ENCODE peak calls at places on chromosomes 6 and 20, in five cellular contexts. R is IMR-90, T is GM12878, V is HepG2, F is SK-N-SH. G is an unnamed sample.

GRCh38 chr20:6122873-6123649 is at the start of gene FERMT1:
- DNase-seq in R (peak; percentile 54), T (no peak), V (peak; percentile 84), F (peak; percentile 82), G (peak; percentile 89)

GRCh38 chr6:116096979-116097816 is 3.5 kb upstream of the NT5DC1 start:
- DNase-seq in R (peak; percentile 44), T (no peak), V (no peak), F (peak; percentile 16), G (no peak)

GRCh38 chr20:59040682-59041081 is 1.9 kb downstream of the PRELID3B start:
- DNase-seq in R (no peak), T (no peak), V (no peak), F (no peak), G (no peak)

GRCh38 chr6:5181494-5182287 is 79.1 kb downstream of the LYRM4 start:
- DNase-seq in R (no peak), T (no peak), V (no peak), F (no peak), G (peak; percentile 28)

GRCh38 chr6:26514984-26515383 is 14.9 kb downstream of the BTN1A1 start:
- DNase-seq in R (peak; percentile 73), T (no peak), V (peak; percentile 92), F (no peak), G (no peak)

GRCh38 chr6:52407467-52407866 is 12.7 kb upstream of the EFHC1 start:
- DNase-seq in R (peak; percentile 61), T (no peak), V (peak; percentile 68), F (peak; percentile 65), G (peak; percentile 48)

GRCh38 chr6:46118836-46119235 is 11.0 kb upstream of the ENPP4 start:
- DNase-seq in R (no peak), T (no peak), V (no peak), F (no peak), G (no peak)

GRCh38 chr6:26179675-26180074 is 92.4 kb downstream of the HFE start:
- DNase-seq in R (no peak), T (no peak), V (no peak), F (no peak), G (no peak)

GRCh38 chr20:36629719-36630340 is 16.2 kb downstream of the SLA2 start:
- DNase-seq in R (no peak), T (no peak), V (no peak), F (no peak), G (no peak)

GRCh38 chr6:166202321-166202733 is 34.7 kb upstream of the TBXT start:
- DNase-seq in R (no peak), T (peak; percentile 51), V (no peak), F (no peak), G (no peak)

GRCh38 chr6:143151381-143151780 is 90.7 kb downstream of the AIG1 start:
- DNase-seq in R (no peak), T (no peak), V (no peak), F (no peak), G (no peak)

GRCh38 chr20:50813101-50813643 is 18.3 kb downstream of the BCAS4 start:
- DNase-seq in R (no peak), T (no peak), V (no peak), F (no peak), G (no peak)

GRCh38 chr6:10759884-10760329 is 12.3 kb downstream of the TMEM14B start:
- DNase-seq in R (peak; percentile 89), T (no peak), V (no peak), F (no peak), G (peak; percentile 71)

GRCh38 chr20:49286689-49287551 is 9.1 kb upstream of the ZNFX1 start:
- DNase-seq in R (peak; percentile 36), T (no peak), V (peak; percentile 79), F (no peak), G (no peak)

GRCh38 chr6:53811082-53811481 is 16.3 kb downstream of the LRRC1 start:
- DNase-seq in R (no peak), T (peak; percentile 34), V (peak; percentile 51), F (no peak), G (no peak)

GRCh38 chr6:157548635-157549467 is 167.9 kb downstream of the ZDHHC14 start:
- DNase-seq in R (no peak), T (no peak), V (no peak), F (no peak), G (no peak)

GRCh38 chr20:63706027-63706695 is 1.6 kb downstream of the ARFRP1 start:
- DNase-seq in R (no peak), T (no peak), V (no peak), F (no peak), G (no peak)

GRCh38 chr6:25670793-25671513 is 18.9 kb downstream of the SCGN start:
- DNase-seq in R (no peak), T (no peak), V (no peak), F (no peak), G (peak; percentile 6)

GRCh38 chr6:37139223-37139962 is 30.6 kb upstream of the PIM1 start:
- DNase-seq in R (no peak), T (no peak), V (no peak), F (no peak), G (no peak)

GRCh38 chr6:118736351-118736750 is 85.0 kb upstream of the CEP85L start:
- DNase-seq in R (no peak), T (no peak), V (no peak), F (no peak), G (no peak)

GRCh38 chr6:1027795-1028569 is 283.9 kb upstream of the FOXQ1 start:
- DNase-seq in R (no peak), T (no peak), V (no peak), F (no peak), G (no peak)

GRCh38 chr20:51228763-51229162 is 205.9 kb upstream of the KCNG1 start:
- DNase-seq in R (no peak), T (no peak), V (no peak), F (no peak), G (no peak)

GRCh38 chr6:38753707-38754106 is 38.6 kb downstream of the DNAH8 start:
- DNase-seq in R (no peak), T (no peak), V (no peak), F (no peak), G (no peak)

GRCh38 chr6:164693934-164694333 is 615.5 kb downstream of the C6orf118 start:
- DNase-seq in R (no peak), T (no peak), V (no peak), F (no peak), G (no peak)

DNA sequence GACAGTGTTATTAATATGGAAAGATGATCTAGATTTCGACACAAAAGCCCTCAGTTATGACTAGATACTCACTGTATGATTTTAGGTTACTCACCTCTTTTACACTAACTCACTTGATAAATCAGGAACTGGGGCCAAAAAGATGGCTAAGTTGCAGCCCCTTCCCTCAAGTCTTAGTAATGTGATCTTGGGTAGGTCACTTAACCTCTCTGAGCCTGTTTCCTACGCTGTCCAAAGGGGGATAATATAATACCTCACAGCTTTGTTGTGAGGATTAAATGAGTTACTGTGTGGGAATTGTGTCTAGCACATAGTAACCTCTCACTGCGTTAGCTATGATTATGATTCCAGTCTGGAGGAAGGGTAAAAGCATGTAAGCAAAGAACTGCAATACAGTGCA is 1.3 kb downstream of the TTI1 start:
- DNase-seq in R (no peak), T (no peak), V (no peak), F (no peak), G (no peak)
- TF ChIP-seq SMC3 in R (no peak), T (no peak), V (no peak), F (no peak), G (no peak)

GRCh38 chr6:168001037-168001348 is 3.5 kb downstream of the KIF25 start:
- DNase-seq in R (no peak), T (no peak), V (no peak), F (no peak), G (no peak)

GRCh38 chr6:167997642-167998041 is at the start of gene KIF25:
- DNase-seq in R (no peak), T (no peak), V (no peak), F (no peak), G (no peak)

GRCh38 chr6:168002812-168003211 is 5.3 kb downstream of the KIF25 start:
- DNase-seq in R (no peak), T (no peak), V (no peak), F (no peak), G (no peak)

GRCh38 chr6:167998206-167998605 is 735 bp downstream of the KIF25 start:
- DNase-seq in R (no peak), T (no peak), V (no peak), F (no peak), G (no peak)

DNA sequence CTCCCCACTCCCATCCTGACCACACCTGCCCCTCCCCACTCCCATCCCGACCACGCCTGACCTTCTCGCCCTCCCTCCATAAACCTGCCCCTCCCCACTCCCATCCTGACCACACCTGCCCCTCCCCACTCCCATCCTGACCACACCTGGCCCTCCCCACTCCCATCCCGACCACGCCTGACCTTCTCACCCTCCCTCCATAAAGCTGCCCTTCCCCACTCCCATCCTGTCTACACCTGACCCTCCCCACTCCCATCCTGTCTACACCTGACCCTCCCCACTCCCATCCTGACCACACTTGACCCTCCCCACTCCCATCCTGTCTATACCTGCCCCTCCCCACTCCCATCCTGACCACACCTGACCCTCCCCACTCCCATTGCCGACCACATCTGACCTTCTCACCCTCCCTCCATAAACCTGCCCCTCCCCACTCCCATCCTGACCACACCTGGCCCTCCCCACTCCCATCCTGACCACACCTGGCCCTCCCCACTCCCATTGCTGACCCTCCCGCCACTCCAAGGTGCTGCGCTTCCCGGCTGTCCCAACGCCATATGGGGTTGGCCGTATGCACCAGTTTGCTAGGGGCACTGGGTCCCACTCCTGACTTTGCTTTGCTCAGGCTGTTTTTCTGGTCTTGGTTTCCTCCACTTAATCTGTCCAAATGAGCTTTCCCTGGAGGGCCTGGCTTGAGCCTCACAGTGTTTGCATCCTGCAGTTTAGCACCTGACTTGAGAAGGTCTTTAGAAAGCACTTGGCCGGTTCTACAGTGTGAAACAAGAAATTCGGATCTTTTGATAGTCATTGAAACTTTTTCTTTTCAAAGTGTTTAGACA is 2.9 kb downstream of the KIF25 start:
- DNase-seq in R (no peak), T (no peak), V (no peak), F (no peak), G (no peak)
- TF ChIP-seq USF2 in R (no peak), T (no peak), V (no peak), F (no peak), G (no peak)

GRCh38 chr20:33648396-33649004 is 13.6 kb upstream of the C20orf144 start:
- DNase-seq in R (no peak), T (no peak), V (no peak), F (peak; percentile 51), G (no peak)

GRCh38 chr20:33650753-33651561 is 11.2 kb upstream of the C20orf144 start:
- DNase-seq in R (no peak), T (no peak), V (no peak), F (no peak), G (no peak)

GRCh38 chr20:33647603-33648395 is 14.3 kb upstream of the C20orf144 start:
- DNase-seq in R (peak; percentile 31), T (peak; percentile 34), V (no peak), F (no peak), G (no peak)

GRCh38 chr20:33650111-33650752 is 11.9 kb upstream of the C20orf144 start:
- DNase-seq in R (no peak), T (no peak), V (no peak), F (peak; percentile 34), G (no peak)

GRCh38 chr20:33649201-33649631 is 12.9 kb upstream of the C20orf144 start:
- DNase-seq in R (no peak), T (no peak), V (no peak), F (peak; percentile 87), G (no peak)
- H3K4me2 ChIP-seq in R (no peak overlapping the region), T (no peak overlapping the region), V (no peak overlapping the region), F (no peak overlapping the region), G (no peak overlapping the region)

DNA sequence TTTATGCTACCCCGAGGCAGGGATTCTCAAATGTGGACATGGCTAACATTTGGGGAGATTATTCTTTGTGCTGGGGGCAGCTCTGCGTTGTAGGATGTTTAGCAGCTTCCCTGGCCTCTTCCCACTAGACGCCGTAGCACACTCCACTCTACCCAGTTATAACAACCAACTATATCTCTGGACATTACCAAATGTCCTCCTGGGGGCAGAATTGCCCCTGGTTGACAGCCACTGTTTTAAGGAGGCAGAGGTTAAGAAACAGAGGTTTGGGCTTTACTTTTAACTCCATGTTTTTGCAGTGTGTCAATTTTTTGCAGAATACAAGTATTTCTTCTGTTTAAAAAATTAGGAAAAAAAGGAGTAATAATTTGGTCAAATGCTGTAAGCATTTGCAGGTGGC is 56.2 kb upstream of the BMP6 start:
- DNase-seq in R (no peak), T (no peak), V (no peak), F (no peak), G (no peak)
- TF ChIP-seq SMC3 in R (no peak), T (no peak), V (no peak), F (no peak), G (peak; percentile 31)

G was measured in A549.